ENCODE peak calls at places on chromosomes 11 and 22, in eight cellular contexts. K, W, E, P, J, A, D and C are unnamed samples. For H3K4me1, the result is how much of the 10 kb centered on the place peaks cover.

GRCh38 chr11:1640076-1640946 is 10.7 kb downstream of the KRTAP5-5 start:
- DNase-seq in K (peak), W (peak), E (peak), P (peak), J (peak), A (peak), D (peak), C (no peak)

GRCh38 chr11:123303924-123304323 is 108.9 kb upstream of the CLMP start:
- DNase-seq in K (peak), W (no peak), E (no peak), P (no peak), J (no peak), A (no peak), D (no peak), C (no peak)

GRCh38 chr11:66020618-66021357 is 5.5 kb downstream of the CATSPER1 start:
- DNase-seq in K (peak), W (peak), E (no peak), P (no peak), J (peak), A (peak), D (no peak), C (no peak)

GRCh38 chr11:64918056-64918455 is 1.0 kb upstream of the ATG2A start:
- DNase-seq in K (peak), W (no peak), E (no peak), P (peak), J (no peak), A (no peak), D (no peak), C (no peak)

GRCh38 chr11:110081462-110082233 is 11.5 kb upstream of the ZC3H12C start:
- DNase-seq in K (no peak), W (no peak), E (no peak), P (no peak), J (no peak), A (no peak), D (no peak), C (no peak)

GRCh38 chr11:111765984-111766833 is at the start of gene PPP2R1B:
- DNase-seq in K (peak), W (peak), E (peak), P (peak), J (peak), A (peak), D (peak), C (peak)

GRCh38 chr11:110376711-110377324 is 52.9 kb upstream of the FDX1 start:
- DNase-seq in K (peak), W (no peak), E (peak), P (peak), J (peak), A (peak), D (no peak), C (no peak)

GRCh38 chr11:27100534-27100933 is 59.9 kb downstream of the BBOX1 start:
- DNase-seq in K (no peak), W (no peak), E (no peak), P (no peak), J (no peak), A (no peak), D (no peak), C (no peak)

GRCh38 chr11:65593518-65594414 is 1.8 kb downstream of the KCNK7 start:
- DNase-seq in K (no peak), W (peak), E (peak), P (peak), J (peak), A (no peak), D (no peak), C (no peak)

GRCh38 chr11:83206771-83207413 is 13.4 kb downstream of the ANKRD42 start:
- DNase-seq in K (peak), W (no peak), E (no peak), P (no peak), J (no peak), A (no peak), D (no peak), C (no peak)

GRCh38 chr11:1129143-1129665 is 28.5 kb upstream of the MUC5AC start:
- DNase-seq in K (no peak), W (peak), E (peak), P (peak), J (no peak), A (peak), D (no peak), C (no peak)

GRCh38 chr22:19290400-19291217 is 910 bp downstream of the CLTCL1 start:
- DNase-seq in K (no peak), W (peak), E (no peak), P (no peak), J (no peak), A (no peak), D (no peak), C (peak)

GRCh38 chr11:14386895-14387480 is 28.0 kb upstream of the RRAS2 start:
- DNase-seq in K (peak), W (no peak), E (peak), P (no peak), J (no peak), A (no peak), D (peak), C (no peak)

GRCh38 chr22:45785458-45785857 is 113.8 kb downstream of the ATXN10 start:
- DNase-seq in K (peak), W (no peak), E (no peak), P (no peak), J (no peak), A (no peak), D (no peak), C (no peak)

GRCh38 chr11:133227674-133228111 is 304.6 kb downstream of the OPCML start:
- DNase-seq in K (no peak), W (no peak), E (peak), P (no peak), J (no peak), A (no peak), D (peak), C (no peak)

GRCh38 chr11:102927624-102927990 is 27.9 kb downstream of the MMP13 start:
- DNase-seq in K (no peak), W (no peak), E (no peak), P (no peak), J (no peak), A (no peak), D (no peak), C (no peak)

GRCh38 chr11:76892305-76892704 is 31.6 kb downstream of the ACER3 start:
- DNase-seq in K (no peak), W (no peak), E (no peak), P (no peak), J (no peak), A (no peak), D (no peak), C (no peak)

GRCh38 chr11:72723508-72723907 is 28.7 kb downstream of the ARAP1 start:
- DNase-seq in K (no peak), W (no peak), E (no peak), P (no peak), J (no peak), A (peak), D (no peak), C (no peak)

GRCh38 chr22:46069518-46070214 is 80.7 kb upstream of the PPARA start:
- DNase-seq in K (peak), W (no peak), E (peak), P (peak), J (peak), A (peak), D (no peak), C (peak)

GRCh38 chr11:73140213-73141030 is 1.7 kb downstream of the FCHSD2 start:
- DNase-seq in K (peak), W (peak), E (peak), P (no peak), J (no peak), A (peak), D (peak), C (peak)

GRCh38 chr11:125995313-125995712 is 49.5 kb downstream of the VSIG10L2 start:
- DNase-seq in K (no peak), W (no peak), E (no peak), P (no peak), J (no peak), A (no peak), D (no peak), C (no peak)

GRCh38 chr11:76206327-76207081 is at the start of gene WNT11:
- DNase-seq in K (peak), W (peak), E (peak), P (no peak), J (peak), A (peak), D (peak), C (no peak)

GRCh38 chr11:76395296-76395695 is 14.2 kb downstream of the GVQW3 start:
- DNase-seq in K (no peak), W (no peak), E (no peak), P (no peak), J (no peak), A (no peak), D (no peak), C (no peak)

GRCh38 chr22:43168416-43169309 is 17.3 kb downstream of the TSPO start:
- DNase-seq in K (no peak), W (peak), E (no peak), P (no peak), J (no peak), A (no peak), D (no peak), C (no peak)

GRCh38 chr11:135074397-135074998 is 662.5 kb upstream of the B3GAT1 start:
- DNase-seq in K (no peak), W (no peak), E (no peak), P (no peak), J (no peak), A (no peak), D (no peak), C (no peak)

GRCh38 chr11:37942081-37942480 is 1344.0 kb upstream of the RAG2 start:
- DNase-seq in K (no peak), W (no peak), E (no peak), P (no peak), J (no peak), A (no peak), D (no peak), C (no peak)

GRCh38 chr11:101478587-101479375 is 105.0 kb downstream of the TRPC6 start:
- DNase-seq in K (no peak), W (no peak), E (no peak), P (no peak), J (no peak), A (no peak), D (peak), C (no peak)

GRCh38 chr11:76834151-76834550 is 26.6 kb upstream of the ACER3 start:
- DNase-seq in K (no peak), W (no peak), E (no peak), P (no peak), J (no peak), A (no peak), D (no peak), C (no peak)

GRCh38 chr11:94768602-94769511 is 701 bp downstream of the AMOTL1 start:
- DNase-seq in K (no peak), W (peak), E (peak), P (peak), J (peak), A (peak), D (peak), C (no peak)

GRCh38 chr11:47154738-47155570 is 21.7 kb downstream of the ARFGAP2 start:
- DNase-seq in K (no peak), W (no peak), E (no peak), P (no peak), J (no peak), A (no peak), D (no peak), C (no peak)

GRCh38 chr11:111206472-111206871 is 39.1 kb upstream of the POU2AF2 start:
- DNase-seq in K (peak), W (no peak), E (no peak), P (no peak), J (no peak), A (no peak), D (no peak), C (no peak)

GRCh38 chr11:35192347-35192746 is 53.4 kb downstream of the CD44 start:
- DNase-seq in K (no peak), W (no peak), E (peak), P (peak), J (peak), A (no peak), D (no peak), C (peak)

DNA sequence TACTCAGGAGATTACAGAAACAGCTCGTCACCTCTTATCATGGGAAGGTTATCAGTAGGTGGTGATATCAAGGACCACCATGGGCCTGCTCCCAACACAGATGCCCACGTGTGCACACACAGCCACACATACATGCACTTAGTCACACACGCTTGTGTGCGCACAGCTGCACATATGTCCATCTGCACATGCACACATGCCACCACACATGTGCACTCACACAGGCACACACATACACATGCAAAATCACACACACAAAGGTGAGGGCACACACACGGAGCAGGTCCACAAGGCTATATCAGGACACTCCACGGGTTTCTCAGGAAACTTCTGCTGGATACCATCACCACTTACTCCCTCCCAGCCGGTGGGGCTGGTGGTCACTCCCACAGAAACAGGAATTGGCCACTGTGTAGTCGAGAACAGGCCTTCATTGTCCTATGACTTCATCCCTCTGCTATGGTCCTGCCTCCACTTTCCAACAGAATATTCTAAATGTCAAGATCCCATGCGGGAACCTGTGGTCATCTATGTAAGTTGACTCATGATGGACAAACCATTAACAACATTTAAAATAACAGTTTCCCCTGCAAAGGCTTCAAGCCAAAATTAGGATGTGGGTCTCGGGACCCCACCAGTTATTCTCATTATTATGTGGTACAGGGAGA is 2.2 kb downstream of the C11orf24 start:
- DNase-seq in K (no peak), W (no peak), E (no peak), P (no peak), J (no peak), A (no peak), D (no peak), C (no peak)
- H3K4me3 ChIP-seq in K (no peak), W (no peak), E (no peak), P (no peak), J (no peak), A (no peak), D (no peak), C (peak)

GRCh38 chr11:96147186-96147585 is 195.8 kb downstream of the MAML2 start:
- DNase-seq in K (no peak), W (no peak), E (no peak), P (no peak), J (no peak), A (no peak), D (no peak), C (no peak)
- H3K4me1 ChIP-seq in K (under half), W (under half), E (half or more), P (under half), J (under half), A (under half), D (under half), C (under half)

GRCh38 chr22:38203855-38204497 is 2.2 kb downstream of the MAFF start:
- DNase-seq in K (no peak), W (no peak), E (no peak), P (peak), J (no peak), A (no peak), D (no peak), C (no peak)

GRCh38 chr22:38203090-38203810 is 1.5 kb downstream of the MAFF start:
- DNase-seq in K (peak), W (no peak), E (peak), P (peak), J (peak), A (peak), D (peak), C (no peak)

GRCh38 chr22:38204784-38205183 is 3.0 kb downstream of the MAFF start:
- DNase-seq in K (no peak), W (no peak), E (no peak), P (no peak), J (no peak), A (no peak), D (no peak), C (no peak)

GRCh38 chr22:38207898-38208432 is 6.2 kb downstream of the MAFF start:
- DNase-seq in K (no peak), W (no peak), E (no peak), P (no peak), J (no peak), A (no peak), D (no peak), C (no peak)

GRCh38 chr22:38205261-38206128 is 3.7 kb downstream of the MAFF start:
- DNase-seq in K (no peak), W (no peak), E (no peak), P (peak), J (peak), A (no peak), D (no peak), C (peak)
- TF ChIP-seq EP300 in K (no peak), W (no peak), E (no peak), P (peak), J (no peak), A (no peak), D (no peak), C (no peak)

GRCh38 chr22:24482586-24482985 is 12.5 kb upstream of the UPB1 start:
- DNase-seq in K (no peak), W (no peak), E (no peak), P (no peak), J (no peak), A (no peak), D (no peak), C (no peak)
- H3K4me3 ChIP-seq in K (no peak), W (no peak), E (no peak), P (no peak), J (no peak), A (no peak), D (no peak), C (no peak)

GRCh38 chr11:119023741-119024140 is 5.2 kb downstream of the TRAPPC4 start:
- DNase-seq in K (no peak), W (no peak), E (no peak), P (no peak), J (no peak), A (no peak), D (no peak), C (no peak)
- H3K4me1 ChIP-seq in K (under half), W (under half), E (under half), P (under half), J (half or more), A (half or more), D (under half), C (under half)

DNA sequence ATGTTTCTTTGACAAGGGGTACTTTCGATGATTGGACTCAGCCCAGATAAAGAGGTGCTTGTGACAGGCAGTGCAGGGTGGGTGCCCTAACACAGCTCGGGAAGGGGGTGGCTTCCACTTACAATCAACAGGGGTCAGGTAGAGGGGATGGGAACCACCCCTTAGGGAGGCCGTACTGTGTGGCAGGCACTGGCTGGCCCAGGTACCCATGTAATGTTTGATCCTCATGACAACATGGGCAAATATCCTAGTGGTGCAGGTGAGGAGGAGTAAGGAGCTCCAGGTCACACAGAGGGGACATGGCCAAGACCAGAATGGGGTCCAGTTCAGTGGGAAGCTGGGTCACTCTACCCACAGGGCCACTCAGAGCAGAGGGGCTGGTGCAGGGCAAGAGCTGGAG is 3.1 kb downstream of the APOL4 start:
- DNase-seq in K (no peak), W (no peak), E (no peak), P (no peak), J (no peak), A (no peak), D (no peak), C (no peak)
- TF ChIP-seq EP300 in K (no peak), W (no peak), E (no peak), P (no peak), J (no peak), A (no peak), D (no peak), C (no peak)

GRCh38 chr11:70078796-70079616 is 889 bp downstream of the ANO1 start:
- DNase-seq in K (no peak), W (no peak), E (peak), P (peak), J (no peak), A (no peak), D (peak), C (no peak)

GRCh38 chr11:70078095-70078795 is at the start of gene ANO1:
- DNase-seq in K (no peak), W (peak), E (peak), P (peak), J (no peak), A (peak), D (peak), C (no peak)

GRCh38 chr11:70076461-70076931 is 1.6 kb upstream of the ANO1 start:
- DNase-seq in K (no peak), W (no peak), E (no peak), P (peak), J (no peak), A (no peak), D (no peak), C (no peak)

GRCh38 chr11:70075836-70076235 is 2.3 kb upstream of the ANO1 start:
- DNase-seq in K (no peak), W (no peak), E (no peak), P (peak), J (no peak), A (no peak), D (no peak), C (no peak)

GRCh38 chr11:70077411-70078094 is 564 bp upstream of the ANO1 start:
- DNase-seq in K (no peak), W (no peak), E (no peak), P (peak), J (no peak), A (no peak), D (peak), C (no peak)
- H3K4me3 ChIP-seq in K (peak), W (peak), E (no peak), P (peak), J (peak), A (no peak), D (peak), C (peak)

GRCh38 chr22:26547837-26548236 is 35.6 kb upstream of the TFIP11 start:
- DNase-seq in K (no peak), W (no peak), E (no peak), P (no peak), J (no peak), A (no peak), D (no peak), C (no peak)

GRCh38 chr22:26548984-26549383 is 36.7 kb upstream of the TFIP11 start:
- DNase-seq in K (no peak), W (no peak), E (no peak), P (no peak), J (no peak), A (no peak), D (no peak), C (no peak)

GRCh38 chr22:26547426-26547825 is 35.2 kb upstream of the TFIP11 start:
- DNase-seq in K (no peak), W (no peak), E (no peak), P (no peak), J (no peak), A (no peak), D (no peak), C (no peak)

GRCh38 chr22:26549902-26550497 is 37.7 kb upstream of the TFIP11 start:
- DNase-seq in K (no peak), W (no peak), E (no peak), P (no peak), J (no peak), A (no peak), D (no peak), C (no peak)

DNA sequence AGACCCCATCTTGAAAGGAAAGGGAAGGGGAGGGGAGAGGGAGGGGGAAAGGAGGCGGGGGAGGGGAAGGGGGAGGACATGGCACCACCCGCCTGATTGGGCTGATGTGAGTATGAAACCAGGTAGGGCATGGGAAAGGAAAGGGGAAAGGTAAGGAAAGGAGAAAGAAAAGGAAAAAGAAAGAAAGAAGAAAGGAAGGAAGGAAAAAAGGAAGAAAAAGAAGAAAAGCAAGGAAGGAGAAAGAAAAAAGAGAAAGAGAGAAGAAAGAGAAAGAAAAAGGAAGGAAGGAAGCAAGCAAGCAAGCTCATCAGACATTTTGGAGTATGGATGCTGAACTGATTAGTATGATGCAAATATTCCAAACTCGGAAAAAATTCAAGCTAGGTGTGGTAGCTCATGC is 36.0 kb upstream of the TFIP11 start:
- DNase-seq in K (no peak), W (no peak), E (no peak), P (no peak), J (no peak), A (no peak), D (no peak), C (no peak)
- H3K4me1 ChIP-seq in K (under half), W (half or more), E (under half), P (under half), J (under half), A (under half), D (under half), C (under half)